ENCODE peak calls at places on chromosomes 3 and 15, in seven cellular contexts. One of them, this sample, is unnamed.

GRCh38 chr15:66151809-66152208 is 101.7 kb downstream of the MEGF11 start:
- ATAC-seq in HCT116: peak
- ATAC-seq in GM12878: no peak
- ATAC-seq in HepG2: no peak
- ATAC-seq in K562: no peak
- ATAC-seq in upper lobe of left lung: no peak
- ATAC-seq in A549: peak
- ATAC-seq in this sample: no peak

GRCh38 chr3:174436367-174436766 is 422.8 kb upstream of the NAALADL2 start:
- ATAC-seq in HCT116: no peak
- ATAC-seq in GM12878: no peak
- ATAC-seq in A549: no peak
- ATAC-seq in K562: no peak
- ATAC-seq in upper lobe of left lung: no peak
- ATAC-seq in HepG2: no peak
- ATAC-seq in this sample: no peak

GRCh38 chr3:32885283-32885935 is 66.0 kb upstream of the CCR4 start:
- ATAC-seq in upper lobe of left lung: no peak
- ATAC-seq in GM12878: no peak
- ATAC-seq in K562: no peak
- ATAC-seq in HepG2: peak
- ATAC-seq in HCT116: no peak
- ATAC-seq in A549: no peak
- ATAC-seq in this sample: no peak

GRCh38 chr3:170044795-170045244 is 7.0 kb downstream of the GPR160 start:
- ATAC-seq in A549: no peak
- ATAC-seq in K562: no peak
- ATAC-seq in HepG2: no peak
- ATAC-seq in GM12878: peak
- ATAC-seq in HCT116: no peak
- ATAC-seq in upper lobe of left lung: peak
- ATAC-seq in this sample: no peak

GRCh38 chr15:71792521-71792920 is 17.8 kb upstream of the NR2E3 start:
- ATAC-seq in upper lobe of left lung: no peak
- ATAC-seq in K562: no peak
- ATAC-seq in A549: no peak
- ATAC-seq in GM12878: no peak
- ATAC-seq in HepG2: no peak
- ATAC-seq in HCT116: no peak
- ATAC-seq in this sample: no peak

GRCh38 chr15:31280037-31280830 is 46.4 kb upstream of the KLF13 start:
- ATAC-seq in HCT116: no peak
- ATAC-seq in HepG2: peak
- ATAC-seq in GM12878: no peak
- ATAC-seq in upper lobe of left lung: no peak
- ATAC-seq in K562: no peak
- ATAC-seq in A549: no peak
- ATAC-seq in this sample: peak

GRCh38 chr15:87401986-87402385 is 854.6 kb downstream of the NTRK3 start:
- ATAC-seq in upper lobe of left lung: no peak
- ATAC-seq in HepG2: no peak
- ATAC-seq in HCT116: no peak
- ATAC-seq in GM12878: no peak
- ATAC-seq in A549: no peak
- ATAC-seq in K562: no peak
- ATAC-seq in this sample: no peak

GRCh38 chr3:42519568-42519962 is 17.1 kb downstream of the VIPR1 start:
- ATAC-seq in HCT116: no peak
- ATAC-seq in HepG2: no peak
- ATAC-seq in GM12878: no peak
- ATAC-seq in upper lobe of left lung: no peak
- ATAC-seq in A549: no peak
- ATAC-seq in K562: no peak
- ATAC-seq in this sample: no peak

GRCh38 chr3:27880969-27881892 is 159.1 kb upstream of the EOMES start:
- ATAC-seq in HepG2: peak
- ATAC-seq in GM12878: peak
- ATAC-seq in K562: no peak
- ATAC-seq in A549: peak
- ATAC-seq in upper lobe of left lung: peak
- ATAC-seq in HCT116: no peak
- ATAC-seq in this sample: no peak

GRCh38 chr3:152219225-152219624 is 49.5 kb upstream of the MBNL1 start:
- ATAC-seq in HCT116: no peak
- ATAC-seq in HepG2: no peak
- ATAC-seq in A549: no peak
- ATAC-seq in GM12878: no peak
- ATAC-seq in K562: no peak
- ATAC-seq in upper lobe of left lung: no peak
- ATAC-seq in this sample: peak

GRCh38 chr15:90104551-90104950 is 2.3 kb upstream of the IDH2 start:
- ATAC-seq in K562: no peak
- ATAC-seq in HepG2: no peak
- ATAC-seq in GM12878: no peak
- ATAC-seq in upper lobe of left lung: no peak
- ATAC-seq in A549: no peak
- ATAC-seq in HCT116: no peak
- ATAC-seq in this sample: no peak

DNA sequence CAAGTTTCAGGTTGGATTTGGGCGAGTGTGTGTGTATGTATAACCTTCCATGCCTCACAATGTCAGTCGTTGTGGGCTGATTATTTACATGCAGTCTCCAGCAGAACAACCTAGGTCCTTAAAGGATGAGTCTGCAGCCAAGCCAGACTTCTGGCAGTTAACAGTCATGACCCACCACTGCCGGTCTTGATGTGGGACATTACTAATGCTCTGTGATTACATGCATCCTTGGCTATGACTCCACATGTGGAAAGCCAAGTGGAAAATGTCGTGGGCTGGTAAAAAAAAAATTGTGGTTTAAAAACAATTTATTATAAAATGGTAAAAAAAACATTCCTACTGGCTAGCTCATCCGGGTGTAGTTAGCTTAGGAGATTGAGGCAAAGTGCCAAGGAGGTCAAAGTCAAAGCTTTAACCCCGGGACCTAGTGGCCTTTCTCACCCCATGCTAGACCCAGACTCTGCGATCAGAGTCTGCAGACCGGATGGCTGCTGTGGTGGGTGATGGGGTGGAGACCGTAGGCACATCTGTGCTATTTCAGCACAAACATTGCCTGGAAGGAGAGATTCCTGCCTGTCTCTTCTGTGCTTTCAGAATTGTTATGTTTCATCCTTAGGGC is 6.8 kb downstream of the RARRES1 start:
- ATAC-seq in A549: peak
- ATAC-seq in K562: peak
- ATAC-seq in HCT116: peak
- ATAC-seq in upper lobe of left lung: peak
- ATAC-seq in HepG2: peak
- ATAC-seq in GM12878: no peak
- ATAC-seq in this sample: peak
- TF ChIP-seq POLR2A in A549: no peak
- TF ChIP-seq POLR2A in K562: no peak
- TF ChIP-seq POLR2A in HCT116: no peak
- TF ChIP-seq POLR2A in upper lobe of left lung: no peak
- TF ChIP-seq POLR2A in HepG2: no peak
- TF ChIP-seq POLR2A in GM12878: no peak
- TF ChIP-seq POLR2A in this sample: no peak

DNA sequence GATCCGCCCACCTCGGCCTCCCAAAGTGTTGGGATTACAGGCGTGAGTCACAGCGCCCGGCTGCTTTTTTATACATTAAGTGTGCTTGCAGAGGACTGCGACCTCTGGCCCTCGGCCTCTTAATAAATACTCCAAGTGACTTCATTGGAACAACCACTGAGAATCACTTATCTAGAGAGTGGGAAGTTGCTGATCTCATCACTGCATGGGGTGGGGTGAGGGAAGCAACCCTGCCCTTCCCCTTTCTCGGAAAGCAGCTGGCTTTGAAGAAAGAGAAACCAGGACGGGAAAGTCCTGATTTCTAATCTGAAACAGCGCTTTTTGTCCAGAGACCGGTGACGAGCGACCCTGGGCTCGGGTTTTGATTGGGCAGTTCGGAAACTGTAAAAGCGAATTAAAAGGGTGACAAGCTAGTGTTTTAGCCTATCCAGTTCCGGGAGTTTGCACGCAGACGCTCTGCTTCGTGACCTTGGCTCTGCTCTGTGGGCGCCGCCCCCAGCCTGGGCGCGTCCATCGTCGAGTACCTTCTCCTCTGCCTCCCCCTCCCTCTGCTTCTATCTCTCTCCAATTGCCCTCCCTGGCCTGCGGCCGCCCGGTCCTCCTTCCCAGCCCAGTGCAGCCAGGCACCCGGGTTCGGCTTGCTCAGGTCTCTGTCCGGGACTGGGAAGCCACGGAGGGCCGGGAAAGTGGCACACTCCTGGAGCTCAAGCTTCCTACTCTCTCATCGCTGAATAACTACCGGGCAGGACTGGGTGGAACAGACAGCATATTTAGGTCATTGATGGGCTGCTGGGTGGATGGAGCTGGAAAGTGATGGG is 7.5 kb upstream of the TRIM69 start:
- ATAC-seq in GM12878: peak
- ATAC-seq in HCT116: peak
- ATAC-seq in K562: peak
- ATAC-seq in A549: peak
- ATAC-seq in HepG2: peak
- ATAC-seq in upper lobe of left lung: peak
- ATAC-seq in this sample: peak
- TF ChIP-seq POLR2A in GM12878: peak
- TF ChIP-seq POLR2A in HCT116: peak
- TF ChIP-seq POLR2A in K562: peak
- TF ChIP-seq POLR2A in A549: peak
- TF ChIP-seq POLR2A in HepG2: peak
- TF ChIP-seq POLR2A in upper lobe of left lung: peak
- TF ChIP-seq POLR2A in this sample: peak

GRCh38 chr3:47850062-47850802 is 47.3 kb downstream of the DHX30 start:
- ATAC-seq in HepG2: peak
- ATAC-seq in K562: peak
- ATAC-seq in upper lobe of left lung: no peak
- ATAC-seq in A549: peak
- ATAC-seq in HCT116: peak
- ATAC-seq in GM12878: peak
- ATAC-seq in this sample: no peak

GRCh38 chr3:47850803-47851417 is 48.0 kb downstream of the DHX30 start:
- ATAC-seq in HCT116: peak
- ATAC-seq in upper lobe of left lung: no peak
- ATAC-seq in A549: no peak
- ATAC-seq in HepG2: no peak
- ATAC-seq in GM12878: no peak
- ATAC-seq in K562: peak
- ATAC-seq in this sample: no peak

GRCh38 chr3:47847801-47848518 is 45.0 kb downstream of the DHX30 start:
- ATAC-seq in K562: no peak
- ATAC-seq in upper lobe of left lung: no peak
- ATAC-seq in HepG2: no peak
- ATAC-seq in GM12878: no peak
- ATAC-seq in HCT116: no peak
- ATAC-seq in A549: no peak
- ATAC-seq in this sample: no peak

GRCh38 chr3:47848599-47849117 is 45.7 kb downstream of the DHX30 start:
- ATAC-seq in HCT116: no peak
- ATAC-seq in upper lobe of left lung: no peak
- ATAC-seq in A549: peak
- ATAC-seq in GM12878: no peak
- ATAC-seq in K562: no peak
- ATAC-seq in HepG2: no peak
- ATAC-seq in this sample: no peak

DNA sequence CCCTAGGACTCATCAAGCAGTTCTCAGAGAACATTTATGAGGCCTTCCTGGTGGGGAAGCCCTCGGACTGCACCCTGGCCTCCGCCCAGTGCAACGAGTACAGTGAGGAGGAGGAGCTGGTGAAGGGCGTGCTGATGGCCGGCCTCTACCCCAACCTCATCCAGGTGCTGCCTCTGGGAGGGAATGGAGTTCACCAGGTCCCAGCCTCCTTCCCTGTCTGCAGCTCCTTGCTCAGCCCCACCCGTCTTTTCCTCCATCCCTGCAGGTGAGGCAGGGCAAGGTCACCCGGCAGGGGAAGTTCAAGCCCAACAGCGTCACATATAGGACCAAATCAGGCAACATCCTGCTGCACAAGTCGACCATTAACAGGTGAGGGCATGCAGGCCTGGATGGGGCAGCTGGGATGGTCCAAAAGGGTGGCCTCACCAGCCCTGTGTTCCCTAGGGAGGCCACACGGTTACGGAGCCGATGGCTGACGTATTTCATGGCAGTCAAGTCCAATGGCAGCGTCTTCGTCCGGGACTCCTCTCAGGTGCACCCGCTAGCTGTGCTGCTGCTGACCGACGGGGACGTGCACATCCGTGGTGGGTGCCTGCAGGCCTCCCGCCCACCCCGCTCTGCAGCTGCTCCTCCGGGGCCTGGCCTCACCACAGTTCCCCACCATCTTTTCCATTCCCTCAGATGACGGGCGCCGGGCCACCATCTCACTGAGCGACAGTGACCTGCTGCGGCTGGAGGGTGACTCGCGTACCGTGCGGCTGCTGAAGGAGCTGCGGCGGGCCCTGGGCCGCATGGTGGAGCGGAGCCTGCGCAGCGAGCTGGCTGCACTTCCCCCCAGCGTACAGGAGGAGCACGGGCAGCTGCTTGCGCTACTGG is 46.5 kb downstream of the DHX30 start:
- ATAC-seq in A549: peak
- ATAC-seq in HCT116: peak
- ATAC-seq in GM12878: no peak
- ATAC-seq in HepG2: peak
- ATAC-seq in K562: peak
- ATAC-seq in upper lobe of left lung: no peak
- ATAC-seq in this sample: no peak
- TF ChIP-seq POLR2A in A549: no peak
- TF ChIP-seq POLR2A in HCT116: no peak
- TF ChIP-seq POLR2A in GM12878: peak
- TF ChIP-seq POLR2A in HepG2: no peak
- TF ChIP-seq POLR2A in K562: peak
- TF ChIP-seq POLR2A in upper lobe of left lung: no peak
- TF ChIP-seq POLR2A in this sample: no peak

DNA sequence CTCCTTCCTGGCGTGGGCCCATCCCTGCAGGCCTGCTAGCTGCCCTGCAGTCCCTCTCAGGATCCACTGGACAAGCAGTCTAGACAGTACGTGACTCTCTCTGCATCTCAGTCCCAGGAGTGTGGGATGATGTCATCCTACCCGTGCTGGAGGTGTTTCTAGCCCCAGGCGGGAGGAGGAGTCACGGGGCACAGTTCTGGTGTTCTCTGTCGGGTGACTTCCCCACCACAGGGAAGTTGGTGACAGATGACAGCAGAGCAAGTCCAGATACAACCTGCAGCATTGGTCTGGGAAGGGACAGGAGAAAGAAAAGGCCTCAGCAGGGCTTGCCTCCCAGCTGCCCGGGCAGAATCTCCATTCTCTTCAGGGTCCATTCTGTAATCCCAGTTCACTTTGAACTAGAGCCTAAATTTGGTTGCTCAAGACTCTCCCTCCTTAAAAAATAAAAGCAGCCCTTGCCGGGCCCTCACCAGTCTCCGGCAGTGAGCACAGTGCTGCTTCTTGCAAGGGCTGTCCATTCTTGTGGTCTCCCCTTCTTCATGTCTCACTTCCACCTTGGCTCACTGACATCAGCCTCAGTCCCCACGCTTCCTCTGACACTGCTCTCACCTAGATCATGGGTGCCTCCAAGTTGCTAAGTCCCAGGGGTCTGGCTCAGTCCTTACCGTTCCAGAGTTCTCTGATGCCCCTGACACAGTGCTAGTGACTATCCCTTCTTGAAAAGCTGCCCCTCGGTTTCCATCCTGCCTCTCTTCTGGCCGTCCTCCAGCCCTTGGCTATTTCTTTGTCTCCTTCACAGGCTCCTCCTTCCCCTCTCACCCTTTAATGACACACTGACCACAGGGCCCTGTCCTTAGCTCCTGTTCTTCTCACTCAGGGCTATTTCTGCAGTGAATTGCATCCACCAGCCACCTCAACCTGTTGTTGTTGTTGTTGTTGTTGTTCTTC is 30.8 kb downstream of the SLC28A1 start:
- ATAC-seq in K562: peak
- ATAC-seq in GM12878: peak
- ATAC-seq in HepG2: peak
- ATAC-seq in A549: peak
- ATAC-seq in upper lobe of left lung: peak
- ATAC-seq in HCT116: peak
- ATAC-seq in this sample: peak
- TF ChIP-seq POLR2A in K562: no peak
- TF ChIP-seq POLR2A in GM12878: peak
- TF ChIP-seq POLR2A in HepG2: no peak
- TF ChIP-seq POLR2A in A549: peak
- TF ChIP-seq POLR2A in upper lobe of left lung: no peak
- TF ChIP-seq POLR2A in HCT116: no peak
- TF ChIP-seq POLR2A in this sample: no peak